ENCODE peak calls at places on chromosomes 2 and 18, in seven cellular contexts. U is progenitor cell of endocrine pancreas, B is neural progenitor cell, M is foreskin fibroblast, F is tibial nerve, T is GM10248, A is DND-41. K is an unnamed sample.

GRCh38 chr18:49725809-49726514 is 87.4 kb downstream of the ACAA2 start:
- DNase-seq in U (no peak), B (peak; percentile 83), M (peak; percentile 98), F (peak; percentile 55), T (no peak), A (no peak), K (peak; percentile 32)

GRCh38 chr2:58427572-58428285 is 186.6 kb upstream of the FANCL start:
- DNase-seq in U (peak; percentile 49), B (peak; percentile 64), M (peak; percentile 38), F (no peak), T (no peak), A (no peak), K (peak; percentile 65)

GRCh38 chr2:127864877-127865276 is 6.9 kb upstream of the POLR2D start:
- DNase-seq in U (no peak), B (no peak), M (peak; percentile 41), F (no peak), T (no peak), A (no peak), K (no peak)

GRCh38 chr18:48926420-48926857 is 24.3 kb downstream of the SMAD7 start:
- DNase-seq in U (no peak), B (no peak), M (no peak), F (no peak), T (no peak), A (no peak), K (no peak)

GRCh38 chr18:78724214-78724834 is 255.3 kb upstream of the SALL3 start:
- DNase-seq in U (no peak), B (no peak), M (no peak), F (no peak), T (no peak), A (no peak), K (no peak)

GRCh38 chr2:100692381-100692780 is 127.6 kb upstream of the NPAS2 start:
- DNase-seq in U (no peak), B (no peak), M (no peak), F (no peak), T (no peak), A (no peak), K (no peak)

GRCh38 chr2:56749152-56749752 is 565.5 kb downstream of the CCDC85A start:
- DNase-seq in U (no peak), B (peak; percentile 34), M (peak; percentile 37), F (no peak), T (peak; percentile 4), A (no peak), K (no peak)

GRCh38 chr18:48032876-48033769 is 102.7 kb upstream of the SMAD2 start:
- DNase-seq in U (no peak), B (no peak), M (peak; percentile 62), F (no peak), T (no peak), A (no peak), K (no peak)

GRCh38 chr2:215171151-215171550 is 32.7 kb upstream of the ABCA12 start:
- DNase-seq in U (no peak), B (no peak), M (peak; percentile 7), F (no peak), T (no peak), A (peak; percentile 38), K (no peak)

DNA sequence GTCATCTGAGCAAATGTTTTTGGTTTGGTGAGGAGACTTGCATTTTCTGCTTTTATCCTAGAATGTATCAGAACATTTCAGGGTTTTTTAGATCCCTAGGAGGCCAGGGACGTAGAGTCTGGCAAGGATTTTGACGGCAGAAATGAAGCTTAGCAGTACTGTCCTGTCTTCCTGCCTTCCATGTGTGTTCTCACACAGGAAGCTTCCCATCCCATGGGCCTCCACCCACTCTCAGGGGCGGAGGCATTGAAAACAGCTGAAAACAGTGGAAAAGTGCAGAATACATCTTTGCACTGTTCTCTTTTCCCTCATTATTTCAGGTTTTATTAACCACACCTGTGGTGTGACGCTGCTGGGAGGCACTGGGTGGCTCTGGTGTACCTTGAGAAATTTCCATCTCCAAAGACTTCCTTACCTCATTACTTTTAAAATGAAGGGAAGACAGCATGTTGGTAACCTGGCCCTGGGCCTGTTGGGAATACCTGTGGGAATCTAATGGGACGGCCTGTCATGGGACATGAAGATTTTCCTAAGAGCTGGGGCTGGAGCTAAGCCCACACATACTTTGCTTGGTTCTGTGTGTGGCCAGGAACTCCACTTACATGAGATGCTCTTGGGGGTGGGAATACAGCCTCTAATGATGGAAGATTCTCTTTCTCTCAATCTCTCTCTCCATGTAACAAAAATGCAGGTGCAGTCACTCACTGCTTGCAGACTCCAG is 20.5 kb downstream of the PCARE start:
- DNase-seq in U (no peak), B (no peak), M (peak; percentile 39), F (no peak), T (no peak), A (no peak), K (no peak)
- TF ChIP-seq CTCF in U (no peak), B (no peak), M (no peak), F (no peak), T (peak; percentile 40), A (no peak), K (no peak)

GRCh38 chr18:58803978-58804377 is 60.7 kb upstream of the ZNF532 start:
- DNase-seq in U (no peak), B (no peak), M (no peak), F (no peak), T (no peak), A (no peak), K (no peak)
- TF ChIP-seq CTCF in U (no peak), B (no peak), M (no peak), F (no peak), T (no peak), A (no peak), K (no peak)

GRCh38 chr2:35415282-35415681 is 940.3 kb upstream of the CRIM1 start:
- DNase-seq in U (no peak), B (no peak), M (no peak), F (no peak), T (no peak), A (no peak), K (no peak)
- TF ChIP-seq CTCF in U (peak; percentile 52), B (peak; percentile 46), M (no peak), F (no peak), T (no peak), A (peak; percentile 24), K (peak; percentile 43)

DNA sequence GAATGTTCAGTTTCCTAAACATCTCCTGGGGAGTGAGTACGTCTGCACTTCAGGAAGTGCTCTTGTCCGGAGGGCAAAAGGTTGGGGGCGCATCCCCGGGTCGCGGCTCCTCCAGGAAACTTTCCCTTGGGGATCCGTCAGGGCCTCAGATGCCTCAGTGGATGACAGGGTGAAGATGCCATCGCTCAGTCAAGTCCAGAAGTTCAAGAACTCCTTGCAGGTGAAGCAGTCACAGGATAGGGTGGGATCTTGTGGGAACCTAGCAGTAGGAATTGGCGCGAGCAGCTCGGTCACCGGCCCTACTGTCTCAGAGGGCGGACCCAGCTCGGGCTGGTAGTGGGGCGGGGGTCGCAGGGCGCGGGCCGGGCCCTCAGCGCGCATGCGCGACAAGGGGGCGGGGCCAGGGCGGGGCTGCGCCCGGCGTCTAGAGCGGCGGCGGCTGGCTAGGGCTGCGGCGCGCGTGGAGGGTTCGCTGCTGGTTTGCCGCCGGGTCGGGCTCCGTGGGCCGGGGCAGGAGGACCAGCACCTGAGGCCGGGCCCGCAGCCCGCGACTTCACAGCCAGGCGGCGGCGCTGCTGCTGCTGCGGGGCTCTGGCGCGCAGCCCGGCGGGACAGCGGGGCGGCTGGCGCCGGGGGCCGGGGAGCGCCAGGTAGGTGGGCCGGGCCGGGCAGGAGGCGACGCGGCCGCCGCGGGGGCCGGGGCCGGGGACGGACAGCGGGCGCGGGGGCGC is at the start of gene INPP4A:
- DNase-seq in U (peak; percentile 85), B (peak; percentile 94), M (peak; percentile 82), F (peak; percentile 33), T (peak; percentile 91), A (peak; percentile 84), K (peak; percentile 82)
- TF ChIP-seq CTCF in U (peak; percentile 20), B (peak; percentile 30), M (no peak), F (no peak), T (peak; percentile 31), A (no peak), K (no peak)

GRCh38 chr2:157751462-157752058 is 122.9 kb upstream of the ACVR1C start:
- DNase-seq in U (no peak), B (peak; percentile 15), M (no peak), F (no peak), T (no peak), A (peak; percentile 15), K (no peak)
- TF ChIP-seq CTCF in U (peak; percentile 36), B (peak; percentile 60), M (no peak), F (no peak), T (peak; percentile 27), A (peak; percentile 45), K (no peak)

DNA sequence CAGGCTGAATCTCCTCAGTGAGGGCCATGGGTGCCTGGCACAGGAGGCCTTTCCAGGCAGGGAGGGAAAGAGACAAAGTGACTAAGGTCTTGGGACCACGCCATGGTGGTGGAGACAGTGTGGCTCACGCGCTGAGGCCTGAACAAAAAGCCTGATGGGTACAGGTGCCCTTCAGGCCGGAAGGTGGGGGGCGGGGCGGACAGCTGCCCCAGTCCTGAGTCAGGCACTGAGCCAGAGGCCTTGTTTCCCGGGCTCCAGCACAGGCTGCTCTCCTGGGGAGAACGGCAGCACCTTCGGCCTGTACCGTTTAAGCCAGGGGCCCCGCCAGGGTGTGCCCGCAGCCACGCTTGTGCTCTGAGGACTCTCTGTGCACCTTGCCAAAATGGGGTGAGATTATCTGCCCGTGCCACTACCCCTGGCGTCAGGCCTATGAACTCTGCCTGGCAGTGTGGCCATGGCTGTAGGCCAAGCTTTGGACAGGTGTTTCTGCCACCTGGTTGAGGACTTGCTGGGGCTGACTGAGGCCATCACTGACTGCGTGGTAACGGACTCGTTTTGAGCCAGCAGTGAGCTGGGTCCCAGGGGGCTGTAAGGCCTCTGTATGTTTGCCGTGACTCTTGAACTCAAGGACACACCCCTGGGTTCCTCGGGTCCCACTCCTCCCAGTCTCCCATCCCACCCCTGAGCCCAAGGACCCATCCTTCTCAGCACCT is 31.7 kb upstream of the DNMT3A start:
- DNase-seq in U (no peak), B (no peak), M (no peak), F (no peak), T (no peak), A (no peak), K (no peak)
- TF ChIP-seq CTCF in U (no peak), B (no peak), M (no peak), F (no peak), T (no peak), A (no peak), K (no peak)

DNA sequence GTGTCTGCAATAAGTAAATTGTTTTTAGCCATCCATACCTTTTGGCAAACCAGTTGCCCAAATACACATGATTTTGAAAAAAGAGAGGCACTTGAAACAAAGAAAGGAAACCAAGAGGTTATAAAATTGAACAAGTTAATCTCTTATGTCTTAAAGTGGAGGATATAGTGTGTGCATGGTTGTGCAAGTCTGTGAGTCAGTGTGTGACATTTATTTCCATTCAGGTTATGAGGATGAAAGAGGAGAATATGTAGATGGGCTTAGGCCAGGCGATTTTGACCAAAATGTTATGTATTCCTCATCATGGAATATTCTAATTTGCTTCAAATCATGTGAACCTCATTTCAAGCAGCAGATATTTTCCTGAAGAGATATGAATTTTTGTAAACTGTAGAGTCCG is 123.3 kb downstream of the SETBP1 start:
- DNase-seq in U (no peak), B (no peak), M (peak; percentile 71), F (no peak), T (no peak), A (no peak), K (no peak)
- TF ChIP-seq CTCF in U (no peak), B (no peak), M (no peak), F (no peak), T (no peak), A (no peak), K (no peak)

GRCh38 chr2:164141271-164141670 is 405.5 kb upstream of the FIGN start:
- DNase-seq in U (no peak), B (no peak), M (no peak), F (no peak), T (no peak), A (no peak), K (no peak)
- TF ChIP-seq CTCF in U (no peak), B (no peak), M (no peak), F (no peak), T (no peak), A (no peak), K (no peak)

K was measured in mesothelial cell of epicardium.